ENCODE peak calls at places on chromosomes 12 and 14, in seven cellular contexts. Q is lung, R is HepG2, O is lower lobe of right lung, S is cardiac fibroblast, Z is fibroblast of mammary gland, U is ovary. W is an unnamed sample.

GRCh38 chr14:21796912-21797311 is 123.3 kb upstream of the OR4E1 start:
- DNase-seq in Q (no peak), R (no peak), O (no peak), S (no peak), Z (no peak), U (no peak), W (peak; percentile 18)

GRCh38 chr14:52974406-52974805 is 23.6 kb upstream of the FERMT2 start:
- DNase-seq in Q (no peak), R (no peak), O (no peak), S (peak; percentile 30), Z (peak; percentile 53), U (no peak), W (no peak)

GRCh38 chr14:105123981-105124836 is 44.4 kb downstream of the JAG2 start:
- DNase-seq in Q (no peak), R (no peak), O (no peak), S (no peak), Z (no peak), U (no peak), W (no peak)

GRCh38 chr14:75803768-75804167 is 142.7 kb downstream of the TTLL5 start:
- DNase-seq in Q (no peak), R (no peak), O (no peak), S (no peak), Z (no peak), U (no peak), W (no peak)

GRCh38 chr12:124904306-124905098 is 9.9 kb downstream of the UBC start:
- DNase-seq in Q (peak; percentile 70), R (peak; percentile 72), O (peak; percentile 87), S (peak; percentile 95), Z (peak; percentile 95), U (peak; percentile 92), W (no peak)

GRCh38 chr14:103404920-103405319 is 19.7 kb downstream of the MARK3 start:
- DNase-seq in Q (peak; percentile 58), R (no peak), O (peak; percentile 62), S (no peak), Z (no peak), U (no peak), W (no peak)

GRCh38 chr14:80930836-80931389 is 10.6 kb downstream of the CEP128 start:
- DNase-seq in Q (no peak), R (no peak), O (no peak), S (peak; percentile 94), Z (peak; percentile 89), U (no peak), W (peak; percentile 93)

GRCh38 chr14:77040995-77041744 is 12.7 kb upstream of the IRF2BPL start:
- DNase-seq in Q (no peak), R (no peak), O (no peak), S (no peak), Z (no peak), U (peak; percentile 57), W (peak; percentile 84)

GRCh38 chr12:1809606-1810140 is 10.7 kb upstream of the LRTM2 start:
- DNase-seq in Q (no peak), R (no peak), O (peak; percentile 45), S (no peak), Z (no peak), U (no peak), W (no peak)

GRCh38 chr14:39109893-39110715 is 4.0 kb upstream of the GEMIN2 start:
- DNase-seq in Q (no peak), R (no peak), O (no peak), S (no peak), Z (no peak), U (no peak), W (no peak)

GRCh38 chr12:131612092-131612755 is 98.7 kb upstream of the SFSWAP start:
- DNase-seq in Q (no peak), R (no peak), O (no peak), S (no peak), Z (no peak), U (no peak), W (no peak)
- H3K4me3 ChIP-seq in Q (no peak overlapping the region), R (no peak overlapping the region), O (no peak overlapping the region), S (no peak overlapping the region), Z (no peak overlapping the region), U (no peak overlapping the region), W (no peak overlapping the region)

DNA sequence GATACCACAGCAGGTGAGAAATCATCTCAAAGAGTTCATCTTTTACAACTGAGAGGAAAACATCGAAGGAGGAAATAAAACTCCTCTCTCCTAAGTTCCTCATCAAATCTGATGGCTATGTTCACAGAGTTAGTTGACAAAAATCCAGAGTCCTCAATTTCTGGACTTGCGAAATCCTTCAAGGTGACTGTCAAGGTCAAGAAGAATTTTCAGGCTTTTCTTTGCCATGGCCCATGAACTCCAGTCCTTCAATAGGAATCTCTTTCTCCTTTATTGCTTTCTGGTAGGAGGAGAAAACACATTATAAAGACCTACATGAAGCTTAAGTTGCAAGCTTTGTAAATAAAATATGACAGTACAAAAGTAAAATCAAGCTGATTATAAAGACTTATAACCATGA is 1.5 kb downstream of the TRIAP1 start:
- DNase-seq in Q (no peak), R (no peak), O (no peak), S (no peak), Z (no peak), U (no peak), W (no peak)
- H3K4me3 ChIP-seq in Q (no peak overlapping the region), R (peak overlapping the region; percentile 81), O (no peak overlapping the region), S (no peak overlapping the region), Z (no peak overlapping the region), U (no peak overlapping the region), W (peak overlapping the region; percentile 98)

DNA sequence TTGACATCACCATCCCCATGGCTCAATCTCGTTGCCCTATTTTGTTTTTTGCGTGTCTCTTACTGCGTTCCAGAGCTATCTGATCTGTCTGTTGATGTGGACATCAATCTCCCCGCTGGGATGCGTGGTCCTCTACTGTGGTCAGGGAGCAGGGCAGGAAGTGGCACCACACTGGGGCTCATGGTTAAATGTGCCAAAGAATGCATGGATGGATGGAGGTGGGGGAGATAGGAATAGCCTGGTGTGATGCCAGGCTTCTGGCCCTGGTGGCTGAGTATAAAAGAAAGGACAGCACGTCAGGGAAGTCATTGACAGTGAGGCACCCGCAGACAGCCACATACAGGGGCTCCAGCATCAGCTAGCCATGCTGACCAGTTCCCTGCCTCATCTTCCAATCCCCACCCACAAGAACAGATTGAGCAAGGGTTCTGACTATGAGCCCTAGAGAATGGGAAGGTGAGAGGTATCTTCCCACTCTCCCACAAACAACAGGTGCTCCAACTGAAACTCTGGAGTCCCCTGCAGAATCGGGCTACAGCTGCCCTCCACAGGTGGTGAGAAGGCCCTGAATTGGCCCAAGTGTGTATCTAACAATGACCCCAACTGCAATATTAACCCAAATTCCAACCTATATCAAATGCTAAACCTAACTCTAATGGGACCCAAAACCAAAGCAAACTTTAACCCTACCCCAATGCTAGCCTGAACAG is 2.7 kb upstream of the BEGAIN start:
- DNase-seq in Q (no peak), R (no peak), O (peak; percentile 13), S (no peak), Z (no peak), U (no peak), W (no peak)
- H3K4me3 ChIP-seq in Q (no peak overlapping the region), R (no peak overlapping the region), O (no peak overlapping the region), S (no peak overlapping the region), Z (no peak overlapping the region), U (no peak overlapping the region), W (no peak overlapping the region)

DNA sequence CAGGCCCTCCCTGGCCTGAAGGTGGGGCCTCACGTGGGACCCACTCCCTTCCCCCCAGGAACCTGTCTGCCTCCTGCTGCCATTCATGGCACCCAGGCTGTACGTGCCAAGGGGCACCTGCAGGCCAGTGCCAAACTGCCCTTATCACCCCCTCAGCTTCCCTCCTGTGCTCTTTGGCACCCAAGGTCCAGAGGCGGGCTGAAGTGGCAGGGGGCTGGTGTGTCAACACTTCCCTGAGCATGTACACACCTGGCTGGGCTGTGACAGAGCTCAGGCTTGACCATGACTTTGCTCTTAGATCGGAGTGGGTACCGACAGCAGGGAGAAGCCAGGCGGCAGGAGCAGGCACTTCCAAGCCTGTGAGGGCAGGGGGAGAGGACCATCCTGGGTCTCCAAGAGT is 41.6 kb downstream of the HSD17B6 start:
- DNase-seq in Q (no peak), R (no peak), O (no peak), S (no peak), Z (no peak), U (no peak), W (no peak)
- H3K4me3 ChIP-seq in Q (no peak overlapping the region), R (no peak overlapping the region), O (no peak overlapping the region), S (no peak overlapping the region), Z (no peak overlapping the region), U (no peak overlapping the region), W (no peak overlapping the region)

GRCh38 chr12:67444542-67444941 is 175.4 kb downstream of the CAND1 start:
- DNase-seq in Q (no peak), R (no peak), O (no peak), S (no peak), Z (no peak), U (no peak), W (no peak)

GRCh38 chr12:67442896-67443295 is 173.7 kb downstream of the CAND1 start:
- DNase-seq in Q (no peak), R (no peak), O (no peak), S (no peak), Z (no peak), U (no peak), W (no peak)

GRCh38 chr12:67439611-67440010 is 170.5 kb downstream of the CAND1 start:
- DNase-seq in Q (no peak), R (no peak), O (no peak), S (no peak), Z (no peak), U (no peak), W (no peak)

GRCh38 chr12:67441736-67442346 is 172.7 kb downstream of the CAND1 start:
- DNase-seq in Q (peak; percentile 81), R (peak; percentile 58), O (peak; percentile 86), S (peak; percentile 86), Z (peak; percentile 81), U (peak; percentile 87), W (peak; percentile 70)

GRCh38 chr12:67442347-67442841 is 173.2 kb downstream of the CAND1 start:
- DNase-seq in Q (no peak), R (no peak), O (no peak), S (no peak), Z (no peak), U (no peak), W (no peak)
- H3K4me3 ChIP-seq in Q (no peak overlapping the region), R (no peak overlapping the region), O (no peak overlapping the region), S (no peak overlapping the region), Z (no peak overlapping the region), U (no peak overlapping the region), W (no peak overlapping the region)

GRCh38 chr12:12559699-12560296 is 2.9 kb downstream of the DUSP16 start:
- DNase-seq in Q (no peak), R (no peak), O (no peak), S (no peak), Z (no peak), U (no peak), W (no peak)
- H3K4me3 ChIP-seq in Q (no peak overlapping the region), R (peak overlapping the region; percentile 77), O (peak overlapping the region; percentile 69), S (no peak overlapping the region), Z (no peak overlapping the region), U (peak overlapping the region; percentile 52), W (no peak overlapping the region)

W was measured in Jurkat, Clone E6-1.